ENCODE peak calls at places on chromosomes 13 and 19, in five cellular contexts. E, I, T, Y and C are unnamed samples.

GRCh38 chr13:20492641-20493040 is 33.0 kb downstream of the CRYL1 start:
- DNase-seq in T (no peak), I (peak), Y (peak), E (no peak), C (no peak)

GRCh38 chr19:1171755-1172352 is 2.2 kb downstream of the SBNO2 start:
- DNase-seq in I (no peak), E (no peak), T (no peak), Y (peak), C (no peak)

GRCh38 chr13:44052843-44053607 is 173.3 kb downstream of the LACC1 start:
- DNase-seq in I (no peak), Y (peak), E (peak), T (no peak), C (no peak)

GRCh38 chr19:50909240-50910070 is 1.7 kb downstream of the KLK4 start:
- DNase-seq in T (no peak), E (no peak), Y (peak), I (peak), C (no peak)

GRCh38 chr13:95067303-95067702 is 233.9 kb downstream of the ABCC4 start:
- DNase-seq in E (no peak), Y (peak), T (no peak), I (no peak), C (no peak)

GRCh38 chr19:31560021-31560770 is 211.0 kb upstream of the TSHZ3 start:
- DNase-seq in E (no peak), Y (no peak), T (no peak), I (no peak), C (no peak)

GRCh38 chr13:79062291-79062690 is 343.8 kb downstream of the RBM26 start:
- DNase-seq in Y (no peak), I (no peak), T (no peak), E (no peak), C (no peak)

GRCh38 chr19:17076539-17076919 is 952 bp downstream of the MYO9B start:
- DNase-seq in T (no peak), Y (no peak), I (peak), E (no peak), C (no peak)

GRCh38 chr19:793775-794174 is 3.5 kb upstream of the PTBP1 start:
- DNase-seq in Y (no peak), E (no peak), T (no peak), I (no peak), C (peak)

GRCh38 chr13:102805680-102806079 is 6.8 kb downstream of the BIVM start:
- DNase-seq in Y (no peak), E (no peak), T (no peak), I (no peak), C (no peak)

GRCh38 chr13:113981201-113981605 is 7.3 kb upstream of the C13orf46 start:
- DNase-seq in I (no peak), E (no peak), T (peak), Y (no peak), C (peak)

GRCh38 chr13:73141292-73141771 is 82.5 kb downstream of the KLF5 start:
- DNase-seq in E (no peak), I (no peak), T (no peak), Y (peak), C (no peak)

GRCh38 chr19:11131471-11131870 is 24.1 kb downstream of the SPC24 start:
- DNase-seq in I (no peak), T (no peak), E (no peak), Y (no peak), C (no peak)

GRCh38 chr13:98965325-98965724 is 12.5 kb downstream of the DOCK9 start:
- DNase-seq in E (no peak), T (no peak), I (no peak), Y (no peak), C (no peak)

GRCh38 chr19:2812414-2813234 is 7.0 kb upstream of the ZNF554 start:
- DNase-seq in E (no peak), I (no peak), Y (no peak), T (no peak), C (peak)

GRCh38 chr13:30978981-30979956 is 46.8 kb downstream of the TEX26 start:
- DNase-seq in E (no peak), I (peak), Y (peak), T (no peak), C (peak)

GRCh38 chr19:4171676-4172075 is 10.7 kb downstream of the SIRT6 start:
- DNase-seq in Y (no peak), T (no peak), E (no peak), I (no peak), C (no peak)